ENCODE peak calls at places on chromosomes 4 and X, in nine cellular contexts. P, R, F, J, T, H, S, N and D are unnamed samples.

GRCh38 chrX:20514358-20514757 is 247.6 kb upstream of the RPS6KA3 start:
- DNase-seq in H (peak; percentile 21), S (no peak), N (no peak), P (no peak), T (no peak), F (no peak), R (no peak), J (no peak), D (peak; percentile 80)

GRCh38 chr4:110865611-110866254 is 242.9 kb upstream of the PITX2 start:
- DNase-seq in F (no peak), T (no peak), J (no peak), R (no peak), P (no peak), H (no peak), N (no peak), S (no peak), D (no peak)

GRCh38 chrX:70476934-70477733 is 32.5 kb downstream of the DLG3 start:
- DNase-seq in N (no peak), J (peak; percentile 74), F (no peak), P (no peak), R (peak; percentile 66), H (peak; percentile 83), T (no peak), S (no peak), D (peak; percentile 81)

GRCh38 chr4:150117094-150117493 is 38.8 kb downstream of the DCLK2 start:
- DNase-seq in H (no peak), J (no peak), S (no peak), P (peak; percentile 33), F (no peak), T (no peak), N (no peak), R (no peak), D (no peak)

GRCh38 chr4:182023469-182023868 is 219.7 kb upstream of the TENM3 start:
- DNase-seq in F (no peak), N (no peak), S (no peak), J (no peak), P (no peak), T (no peak), H (no peak), R (no peak), D (peak; percentile 63)

GRCh38 chrX:75303795-75304194 is 29.9 kb downstream of the UPRT start:
- DNase-seq in T (no peak), P (no peak), F (no peak), N (no peak), H (no peak), R (no peak), J (no peak), S (no peak), D (no peak)

GRCh38 chrX:50100188-50100587 is 100.6 kb downstream of the AKAP4 start:
- DNase-seq in J (no peak), F (no peak), S (no peak), H (peak; percentile 28), R (no peak), P (no peak), N (no peak), T (no peak), D (peak; percentile 63)

GRCh38 chrX:139290310-139290709 is 240.2 kb upstream of the F9 start:
- DNase-seq in J (no peak), T (no peak), F (no peak), N (no peak), R (no peak), S (no peak), H (no peak), P (no peak), D (no peak)

GRCh38 chrX:72269671-72270251 is 7.3 kb downstream of the RPS4X start:
- DNase-seq in R (no peak), T (no peak), N (no peak), S (no peak), H (no peak), F (no peak), J (no peak), P (no peak), D (peak; percentile 74)